ENCODE peak calls at places on chromosomes 16 and 17, in four cellular contexts. One of them, this sample, is unnamed. For H3K27me3, the result is how much of the 10 kb centered on the place peaks cover.

GRCh38 chr17:80804466-80804865 is 187.2 kb upstream of the CHMP6 start:
- DNase-seq in keratinocyte: no peak
- DNase-seq in Peyer's patch: peak
- DNase-seq in brain microvascular endothelial cell: no peak
- DNase-seq in this sample: no peak

GRCh38 chr16:57534337-57534880 is 2.0 kb downstream of the CCDC102A start:
- DNase-seq in keratinocyte: no peak
- DNase-seq in Peyer's patch: peak
- DNase-seq in brain microvascular endothelial cell: no peak
- DNase-seq in this sample: no peak

GRCh38 chr17:82588266-82589175 is 59.7 kb downstream of the WDR45B start:
- DNase-seq in keratinocyte: no peak
- DNase-seq in Peyer's patch: no peak
- DNase-seq in brain microvascular endothelial cell: no peak
- DNase-seq in this sample: no peak

GRCh38 chr16:23999663-24000062 is 163.9 kb downstream of the PRKCB start:
- DNase-seq in keratinocyte: no peak
- DNase-seq in Peyer's patch: no peak
- DNase-seq in brain microvascular endothelial cell: no peak
- DNase-seq in this sample: no peak

GRCh38 chr16:2954647-2955381 is 9.3 kb upstream of the KREMEN2 start:
- DNase-seq in keratinocyte: no peak
- DNase-seq in Peyer's patch: no peak
- DNase-seq in brain microvascular endothelial cell: no peak
- DNase-seq in this sample: no peak

GRCh38 chr17:28405632-28406477 is at the start of gene SLC46A1:
- DNase-seq in keratinocyte: no peak
- DNase-seq in Peyer's patch: peak
- DNase-seq in brain microvascular endothelial cell: no peak
- DNase-seq in this sample: no peak

GRCh38 chr16:54493076-54493475 is 206.5 kb upstream of the IRX3 start:
- DNase-seq in keratinocyte: no peak
- DNase-seq in Peyer's patch: no peak
- DNase-seq in brain microvascular endothelial cell: no peak
- DNase-seq in this sample: peak

GRCh38 chr17:53150101-53150698 is 672.5 kb upstream of the KIF2B start:
- DNase-seq in keratinocyte: no peak
- DNase-seq in Peyer's patch: no peak
- DNase-seq in brain microvascular endothelial cell: no peak
- DNase-seq in this sample: peak

GRCh38 chr17:68057531-68057952 is 22.0 kb downstream of the KPNA2 start:
- DNase-seq in keratinocyte: no peak
- DNase-seq in Peyer's patch: peak
- DNase-seq in brain microvascular endothelial cell: peak
- DNase-seq in this sample: peak

GRCh38 chr17:40551091-40551873 is 14.0 kb downstream of the CCR7 start:
- DNase-seq in keratinocyte: no peak
- DNase-seq in Peyer's patch: peak
- DNase-seq in brain microvascular endothelial cell: peak
- DNase-seq in this sample: peak

GRCh38 chr16:54954220-54954619 is 23.6 kb downstream of the IRX5 start:
- DNase-seq in keratinocyte: no peak
- DNase-seq in Peyer's patch: no peak
- DNase-seq in brain microvascular endothelial cell: no peak
- DNase-seq in this sample: no peak

GRCh38 chr17:15121426-15121825 is 143.7 kb downstream of the PMP22 start:
- DNase-seq in keratinocyte: no peak
- DNase-seq in Peyer's patch: no peak
- DNase-seq in brain microvascular endothelial cell: no peak
- DNase-seq in this sample: no peak

GRCh38 chr16:27111486-27111885 is 44.8 kb downstream of the C16orf82 start:
- DNase-seq in keratinocyte: no peak
- DNase-seq in Peyer's patch: no peak
- DNase-seq in brain microvascular endothelial cell: no peak
- DNase-seq in this sample: no peak

GRCh38 chr17:823501-823902 is 41.3 kb downstream of the MRM3 start:
- DNase-seq in keratinocyte: no peak
- DNase-seq in Peyer's patch: no peak
- DNase-seq in brain microvascular endothelial cell: no peak
- DNase-seq in this sample: no peak

GRCh38 chr17:732788-733720 is 658 bp downstream of the TLCD3A start:
- DNase-seq in keratinocyte: no peak
- DNase-seq in Peyer's patch: peak
- DNase-seq in brain microvascular endothelial cell: peak
- DNase-seq in this sample: peak

GRCh38 chr17:35554668-35555067 is 6.0 kb downstream of the SLFN14 start:
- DNase-seq in keratinocyte: no peak
- DNase-seq in Peyer's patch: no peak
- DNase-seq in brain microvascular endothelial cell: no peak
- DNase-seq in this sample: no peak

GRCh38 chr17:17547210-17547764 is 44.2 kb downstream of the PEMT start:
- DNase-seq in keratinocyte: no peak
- DNase-seq in Peyer's patch: no peak
- DNase-seq in brain microvascular endothelial cell: no peak
- DNase-seq in this sample: no peak

GRCh38 chr17:15457723-15458094 is 9.7 kb downstream of the CDRT4 start:
- DNase-seq in keratinocyte: no peak
- DNase-seq in Peyer's patch: no peak
- DNase-seq in brain microvascular endothelial cell: no peak
- DNase-seq in this sample: no peak

GRCh38 chr16:705748-706188 is at the start of gene FBXL16:
- DNase-seq in keratinocyte: no peak
- DNase-seq in Peyer's patch: no peak
- DNase-seq in brain microvascular endothelial cell: no peak
- DNase-seq in this sample: no peak
- H3K27me3 ChIP-seq in keratinocyte: half or more
- H3K27me3 ChIP-seq in Peyer's patch: under half
- H3K27me3 ChIP-seq in brain microvascular endothelial cell: half or more
- H3K27me3 ChIP-seq in this sample: under half

GRCh38 chr16:87459027-87459426 is 33.8 kb downstream of the ZCCHC14 start:
- DNase-seq in keratinocyte: no peak
- DNase-seq in Peyer's patch: no peak
- DNase-seq in brain microvascular endothelial cell: no peak
- DNase-seq in this sample: no peak

GRCh38 chr16:87457051-87457611 is 35.7 kb downstream of the ZCCHC14 start:
- DNase-seq in keratinocyte: peak
- DNase-seq in Peyer's patch: no peak
- DNase-seq in brain microvascular endothelial cell: no peak
- DNase-seq in this sample: peak

GRCh38 chr16:87458424-87458915 is 34.4 kb downstream of the ZCCHC14 start:
- DNase-seq in keratinocyte: no peak
- DNase-seq in Peyer's patch: no peak
- DNase-seq in brain microvascular endothelial cell: no peak
- DNase-seq in this sample: no peak

GRCh38 chr16:87459833-87460232 is 33.0 kb downstream of the ZCCHC14 start:
- DNase-seq in keratinocyte: no peak
- DNase-seq in Peyer's patch: no peak
- DNase-seq in brain microvascular endothelial cell: no peak
- DNase-seq in this sample: no peak

GRCh38 chr16:87457724-87458423 is 35.0 kb downstream of the ZCCHC14 start:
- DNase-seq in keratinocyte: peak
- DNase-seq in Peyer's patch: no peak
- DNase-seq in brain microvascular endothelial cell: peak
- DNase-seq in this sample: peak
- H3K4me3 ChIP-seq in keratinocyte: no peak
- H3K4me3 ChIP-seq in Peyer's patch: no peak
- H3K4me3 ChIP-seq in brain microvascular endothelial cell: no peak
- H3K4me3 ChIP-seq in this sample: no peak

GRCh38 chr16:85045641-85046471 is 18.3 kb downstream of the KIAA0513 start:
- DNase-seq in keratinocyte: no peak
- DNase-seq in Peyer's patch: no peak
- DNase-seq in brain microvascular endothelial cell: no peak
- DNase-seq in this sample: no peak
- H3K27me3 ChIP-seq in keratinocyte: under half
- H3K27me3 ChIP-seq in Peyer's patch: under half
- H3K27me3 ChIP-seq in brain microvascular endothelial cell: under half
- H3K27me3 ChIP-seq in this sample: under half

GRCh38 chr17:45296833-45297124 is 20.0 kb downstream of the MAP3K14 start:
- DNase-seq in keratinocyte: no peak
- DNase-seq in Peyer's patch: no peak
- DNase-seq in brain microvascular endothelial cell: no peak
- DNase-seq in this sample: no peak
- H3K4me3 ChIP-seq in keratinocyte: no peak
- H3K4me3 ChIP-seq in Peyer's patch: no peak
- H3K4me3 ChIP-seq in brain microvascular endothelial cell: no peak
- H3K4me3 ChIP-seq in this sample: no peak